ENCODE peak calls at places on chromosomes 16 and 17, in five cellular contexts. One of them, this sample, is unnamed.

GRCh38 chr17:32445976-32446375 is 1.7 kb downstream of the PSMD11 start:
- DNase-seq in CD8-positive, alpha-beta T cell: no peak
- DNase-seq in HAP-1: no peak
- DNase-seq in sigmoid colon: no peak
- DNase-seq in right lobe of liver: no peak
- DNase-seq in this sample: no peak

GRCh38 chr16:77551352-77551751 is 116.5 kb upstream of the ADAMTS18 start:
- DNase-seq in CD8-positive, alpha-beta T cell: no peak
- DNase-seq in HAP-1: no peak
- DNase-seq in sigmoid colon: no peak
- DNase-seq in right lobe of liver: no peak
- DNase-seq in this sample: no peak

GRCh38 chr17:51000835-51001638 is 119.6 kb downstream of the SPAG9 start:
- DNase-seq in CD8-positive, alpha-beta T cell: no peak
- DNase-seq in HAP-1: peak; percentile 33
- DNase-seq in sigmoid colon: no peak
- DNase-seq in right lobe of liver: no peak
- DNase-seq in this sample: no peak

GRCh38 chr16:56825821-56826220 is 39.2 kb upstream of the SLC12A3 start:
- DNase-seq in CD8-positive, alpha-beta T cell: no peak
- DNase-seq in HAP-1: no peak
- DNase-seq in sigmoid colon: no peak
- DNase-seq in right lobe of liver: no peak
- DNase-seq in this sample: no peak

GRCh38 chr16:85738878-85739715 is 11.8 kb downstream of the C16orf74 start:
- DNase-seq in CD8-positive, alpha-beta T cell: no peak
- DNase-seq in HAP-1: no peak
- DNase-seq in sigmoid colon: no peak
- DNase-seq in right lobe of liver: no peak
- DNase-seq in this sample: no peak

GRCh38 chr16:5018791-5019190 is 14.9 kb downstream of the NAGPA start:
- DNase-seq in CD8-positive, alpha-beta T cell: no peak
- DNase-seq in HAP-1: no peak
- DNase-seq in sigmoid colon: no peak
- DNase-seq in right lobe of liver: no peak
- DNase-seq in this sample: no peak

GRCh38 chr16:86887416-86887815 is 309.1 kb downstream of the FOXL1 start:
- DNase-seq in CD8-positive, alpha-beta T cell: no peak
- DNase-seq in HAP-1: no peak
- DNase-seq in sigmoid colon: peak; percentile 29
- DNase-seq in right lobe of liver: no peak
- DNase-seq in this sample: no peak

GRCh38 chr17:9936075-9936474 is 31.0 kb upstream of the RCVRN start:
- DNase-seq in CD8-positive, alpha-beta T cell: no peak
- DNase-seq in HAP-1: no peak
- DNase-seq in sigmoid colon: no peak
- DNase-seq in right lobe of liver: no peak
- DNase-seq in this sample: no peak

GRCh38 chr16:58366247-58367031 is 25.8 kb upstream of the GINS3 start:
- DNase-seq in CD8-positive, alpha-beta T cell: no peak
- DNase-seq in HAP-1: no peak
- DNase-seq in sigmoid colon: no peak
- DNase-seq in right lobe of liver: no peak
- DNase-seq in this sample: no peak

GRCh38 chr17:1154704-1155103 is 25.1 kb downstream of the ABR start:
- DNase-seq in CD8-positive, alpha-beta T cell: no peak
- DNase-seq in HAP-1: no peak
- DNase-seq in sigmoid colon: no peak
- DNase-seq in right lobe of liver: no peak
- DNase-seq in this sample: no peak

GRCh38 chr16:84144301-84144858 is 597 bp downstream of the HSDL1 start:
- DNase-seq in CD8-positive, alpha-beta T cell: peak; percentile 59
- DNase-seq in HAP-1: peak; percentile 62
- DNase-seq in sigmoid colon: no peak
- DNase-seq in right lobe of liver: peak; percentile 46
- DNase-seq in this sample: peak; percentile 16

GRCh38 chr16:77850637-77851330 is 62.4 kb downstream of the VAT1L start:
- DNase-seq in CD8-positive, alpha-beta T cell: no peak
- DNase-seq in HAP-1: no peak
- DNase-seq in sigmoid colon: no peak
- DNase-seq in right lobe of liver: no peak
- DNase-seq in this sample: no peak

GRCh38 chr17:50879086-50879485 is 12.9 kb upstream of the TOB1 start:
- DNase-seq in CD8-positive, alpha-beta T cell: no peak
- DNase-seq in HAP-1: no peak
- DNase-seq in sigmoid colon: no peak
- DNase-seq in right lobe of liver: no peak
- DNase-seq in this sample: no peak

GRCh38 chr17:68819465-68819864 is 135.7 kb downstream of the ABCA8 start:
- DNase-seq in CD8-positive, alpha-beta T cell: no peak
- DNase-seq in HAP-1: no peak
- DNase-seq in sigmoid colon: no peak
- DNase-seq in right lobe of liver: peak; percentile 59
- DNase-seq in this sample: no peak

GRCh38 chr16:4734730-4735575 is 616 bp downstream of the DNAAF8 start:
- DNase-seq in CD8-positive, alpha-beta T cell: peak; percentile 96
- DNase-seq in HAP-1: peak; percentile 98
- DNase-seq in sigmoid colon: peak; percentile 94
- DNase-seq in right lobe of liver: peak; percentile 94
- DNase-seq in this sample: peak; percentile 95

GRCh38 chr16:66369055-66369592 is 2.6 kb downstream of the CDH5 start:
- DNase-seq in CD8-positive, alpha-beta T cell: no peak
- DNase-seq in HAP-1: no peak
- DNase-seq in sigmoid colon: no peak
- DNase-seq in right lobe of liver: peak; percentile 45
- DNase-seq in this sample: no peak

GRCh38 chr17:58233547-58233946 is 4.8 kb upstream of the LPO start:
- DNase-seq in CD8-positive, alpha-beta T cell: no peak
- DNase-seq in HAP-1: no peak
- DNase-seq in sigmoid colon: no peak
- DNase-seq in right lobe of liver: no peak
- DNase-seq in this sample: no peak

GRCh38 chr17:62882878-62883277 is 74.8 kb upstream of the MARCHF10 start:
- DNase-seq in CD8-positive, alpha-beta T cell: no peak
- DNase-seq in HAP-1: no peak
- DNase-seq in sigmoid colon: no peak
- DNase-seq in right lobe of liver: no peak
- DNase-seq in this sample: no peak

GRCh38 chr16:4684030-4684715 is 9.2 kb upstream of the NUDT16L1 start:
- DNase-seq in CD8-positive, alpha-beta T cell: no peak
- DNase-seq in HAP-1: no peak
- DNase-seq in sigmoid colon: peak; percentile 56
- DNase-seq in right lobe of liver: peak; percentile 70
- DNase-seq in this sample: no peak

GRCh38 chr16:81469710-81470481 is 25.3 kb downstream of the CMIP start:
- DNase-seq in CD8-positive, alpha-beta T cell: peak; percentile 36
- DNase-seq in HAP-1: no peak
- DNase-seq in sigmoid colon: no peak
- DNase-seq in right lobe of liver: no peak
- DNase-seq in this sample: no peak

GRCh38 chr16:23121024-23121423 is 28.2 kb downstream of the USP31 start:
- DNase-seq in CD8-positive, alpha-beta T cell: no peak
- DNase-seq in HAP-1: peak; percentile 18
- DNase-seq in sigmoid colon: no peak
- DNase-seq in right lobe of liver: no peak
- DNase-seq in this sample: no peak

GRCh38 chr17:622356-622755 is 92.3 kb downstream of the VPS53 start:
- DNase-seq in CD8-positive, alpha-beta T cell: no peak
- DNase-seq in HAP-1: no peak
- DNase-seq in sigmoid colon: no peak
- DNase-seq in right lobe of liver: no peak
- DNase-seq in this sample: no peak

GRCh38 chr16:8878523-8878911 is 3.6 kb upstream of the LITAFD start:
- DNase-seq in CD8-positive, alpha-beta T cell: no peak
- DNase-seq in HAP-1: no peak
- DNase-seq in sigmoid colon: no peak
- DNase-seq in right lobe of liver: no peak
- DNase-seq in this sample: no peak

GRCh38 chr17:78853926-78854394 is 13.3 kb upstream of the USP36 start:
- DNase-seq in CD8-positive, alpha-beta T cell: no peak
- DNase-seq in HAP-1: no peak
- DNase-seq in sigmoid colon: no peak
- DNase-seq in right lobe of liver: no peak
- DNase-seq in this sample: no peak

GRCh38 chr17:77451271-77451893 is 310.6 kb downstream of the SEC14L1 start:
- DNase-seq in CD8-positive, alpha-beta T cell: peak; percentile 68
- DNase-seq in HAP-1: no peak
- DNase-seq in sigmoid colon: peak; percentile 89
- DNase-seq in right lobe of liver: peak; percentile 78
- DNase-seq in this sample: peak; percentile 87
- H3K4me1 ChIP-seq in CD8-positive, alpha-beta T cell: peaks cover 54% of the 10 kb centered on the region
- H3K4me1 ChIP-seq in HAP-1: no peaks in the 10 kb centered on the region
- H3K4me1 ChIP-seq in sigmoid colon: peaks cover 88% of the 10 kb centered on the region
- H3K4me1 ChIP-seq in right lobe of liver: peaks cover 70% of the 10 kb centered on the region
- H3K4me1 ChIP-seq in this sample: peaks cover 4% of the 10 kb centered on the region

GRCh38 chr17:48570325-48571023 is 7.7 kb downstream of the HOXB4 start:
- DNase-seq in CD8-positive, alpha-beta T cell: no peak
- DNase-seq in HAP-1: no peak
- DNase-seq in sigmoid colon: no peak
- DNase-seq in right lobe of liver: no peak
- DNase-seq in this sample: no peak
- H3K27me3 ChIP-seq in CD8-positive, alpha-beta T cell: peaks cover 3% of the 10 kb centered on the region
- H3K27me3 ChIP-seq in HAP-1: no peaks in the 10 kb centered on the region
- H3K27me3 ChIP-seq in sigmoid colon: no peaks in the 10 kb centered on the region
- H3K27me3 ChIP-seq in right lobe of liver: peaks cover 4% of the 10 kb centered on the region
- H3K27me3 ChIP-seq in this sample: no peaks in the 10 kb centered on the region

GRCh38 chr17:38459556-38459955 is 31.3 kb downstream of the ARHGAP23 start:
- DNase-seq in CD8-positive, alpha-beta T cell: no peak
- DNase-seq in HAP-1: no peak
- DNase-seq in sigmoid colon: no peak
- DNase-seq in right lobe of liver: no peak
- DNase-seq in this sample: no peak

GRCh38 chr17:38458521-38458920 is 30.3 kb downstream of the ARHGAP23 start:
- DNase-seq in CD8-positive, alpha-beta T cell: no peak
- DNase-seq in HAP-1: no peak
- DNase-seq in sigmoid colon: no peak
- DNase-seq in right lobe of liver: no peak
- DNase-seq in this sample: no peak

GRCh38 chr17:38460082-38460715 is 31.9 kb downstream of the ARHGAP23 start:
- DNase-seq in CD8-positive, alpha-beta T cell: no peak
- DNase-seq in HAP-1: no peak
- DNase-seq in sigmoid colon: no peak
- DNase-seq in right lobe of liver: no peak
- DNase-seq in this sample: no peak

GRCh38 chr17:38461683-38462082 is 33.4 kb downstream of the ARHGAP23 start:
- DNase-seq in CD8-positive, alpha-beta T cell: no peak
- DNase-seq in HAP-1: no peak
- DNase-seq in sigmoid colon: no peak
- DNase-seq in right lobe of liver: no peak
- DNase-seq in this sample: no peak

GRCh38 chr17:38460716-38461650 is 32.7 kb downstream of the ARHGAP23 start:
- DNase-seq in CD8-positive, alpha-beta T cell: no peak
- DNase-seq in HAP-1: no peak
- DNase-seq in sigmoid colon: no peak
- DNase-seq in right lobe of liver: no peak
- DNase-seq in this sample: no peak
- H3K4me1 ChIP-seq in CD8-positive, alpha-beta T cell: no peaks in the 10 kb centered on the region
- H3K4me1 ChIP-seq in HAP-1: no peaks in the 10 kb centered on the region
- H3K4me1 ChIP-seq in sigmoid colon: peaks cover 41% of the 10 kb centered on the region
- H3K4me1 ChIP-seq in right lobe of liver: no peaks in the 10 kb centered on the region
- H3K4me1 ChIP-seq in this sample: no peaks in the 10 kb centered on the region

GRCh38 chr17:4587195-4587594 is 2.9 kb downstream of the SMTNL2 start:
- DNase-seq in CD8-positive, alpha-beta T cell: no peak
- DNase-seq in HAP-1: no peak
- DNase-seq in sigmoid colon: no peak
- DNase-seq in right lobe of liver: no peak
- DNase-seq in this sample: no peak

GRCh38 chr17:4586043-4586442 is 1.7 kb downstream of the SMTNL2 start:
- DNase-seq in CD8-positive, alpha-beta T cell: no peak
- DNase-seq in HAP-1: no peak
- DNase-seq in sigmoid colon: peak; percentile 58
- DNase-seq in right lobe of liver: no peak
- DNase-seq in this sample: no peak

GRCh38 chr17:4588862-4589625 is 4.7 kb downstream of the SMTNL2 start:
- DNase-seq in CD8-positive, alpha-beta T cell: no peak
- DNase-seq in HAP-1: no peak
- DNase-seq in sigmoid colon: no peak
- DNase-seq in right lobe of liver: no peak
- DNase-seq in this sample: no peak

GRCh38 chr17:4587803-4588202 is 3.5 kb downstream of the SMTNL2 start:
- DNase-seq in CD8-positive, alpha-beta T cell: no peak
- DNase-seq in HAP-1: no peak
- DNase-seq in sigmoid colon: no peak
- DNase-seq in right lobe of liver: no peak
- DNase-seq in this sample: no peak

DNA sequence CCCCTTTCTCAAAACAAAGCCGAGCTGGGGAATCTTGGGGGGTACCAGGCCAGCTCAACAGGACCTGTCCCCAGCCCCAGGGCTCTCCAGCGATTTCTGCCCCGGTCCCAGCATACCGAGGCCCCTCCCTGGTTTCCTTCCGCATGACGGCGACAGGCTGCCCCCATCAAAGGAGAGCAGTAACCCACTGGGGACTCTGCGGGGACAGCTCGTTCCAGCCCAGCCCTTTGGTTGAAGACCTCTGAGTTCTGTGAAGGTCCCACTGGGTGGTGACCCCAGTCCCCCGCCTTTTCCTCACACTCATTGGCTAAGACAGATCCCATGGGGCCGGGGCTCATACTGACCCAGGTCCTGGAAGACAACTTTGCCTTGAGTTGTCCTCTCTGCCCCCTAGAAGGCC is 4.1 kb downstream of the SMTNL2 start:
- DNase-seq in CD8-positive, alpha-beta T cell: no peak
- DNase-seq in HAP-1: no peak
- DNase-seq in sigmoid colon: peak; percentile 62
- DNase-seq in right lobe of liver: no peak
- DNase-seq in this sample: no peak
- H3K27me3 ChIP-seq in CD8-positive, alpha-beta T cell: no peaks in the 10 kb centered on the region
- H3K27me3 ChIP-seq in HAP-1: no peaks in the 10 kb centered on the region
- H3K27me3 ChIP-seq in sigmoid colon: peaks cover 19% of the 10 kb centered on the region
- H3K27me3 ChIP-seq in right lobe of liver: peaks cover under 1% of the 10 kb centered on the region
- H3K27me3 ChIP-seq in this sample: no peaks in the 10 kb centered on the region

DNA sequence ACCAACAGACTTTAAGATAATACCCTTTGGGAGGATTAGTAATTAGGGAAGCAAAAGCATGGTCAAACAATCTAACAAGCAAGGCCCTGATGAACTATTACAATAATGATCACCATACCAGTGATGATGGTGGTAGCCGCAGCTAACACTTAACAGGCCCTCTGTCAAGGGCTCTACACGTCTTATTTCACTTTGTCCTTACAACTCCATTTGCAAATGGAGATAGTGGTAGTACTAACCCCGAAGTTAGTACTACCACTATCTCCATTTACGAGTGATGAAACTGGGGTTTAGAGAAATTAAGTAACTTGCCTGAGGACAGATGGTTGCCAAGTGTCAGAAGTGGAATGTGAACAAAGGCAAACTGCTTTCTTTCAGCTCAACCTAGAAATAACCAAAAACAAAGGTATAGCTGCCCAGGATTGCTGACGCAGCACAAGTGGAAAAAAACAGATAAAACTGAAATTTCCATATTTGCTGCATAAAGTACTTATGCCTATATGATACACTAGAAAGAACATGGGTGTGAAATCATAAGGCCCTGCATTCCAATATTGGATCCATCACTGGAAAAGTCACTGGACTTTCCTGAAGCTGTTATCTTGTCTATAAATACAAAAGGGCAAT is 24.6 kb downstream of the CEP112 start:
- DNase-seq in CD8-positive, alpha-beta T cell: no peak
- DNase-seq in HAP-1: no peak
- DNase-seq in sigmoid colon: no peak
- DNase-seq in right lobe of liver: no peak
- DNase-seq in this sample: no peak
- H3K4me1 ChIP-seq in CD8-positive, alpha-beta T cell: no peaks in the 10 kb centered on the region
- H3K4me1 ChIP-seq in HAP-1: no peaks in the 10 kb centered on the region
- H3K4me1 ChIP-seq in sigmoid colon: peaks cover 15% of the 10 kb centered on the region
- H3K4me1 ChIP-seq in right lobe of liver: no peaks in the 10 kb centered on the region
- H3K4me1 ChIP-seq in this sample: no peaks in the 10 kb centered on the region